ENCODE peak calls at places on chromosomes 16 and 17, in six cellular contexts. V is frontal cortex, R is epithelial cell of esophagus, H is foreskin melanocyte, I is GM23338, G is MM.1S. O is an unnamed sample.

GRCh38 chr17:20997711-20998570 is 44.9 kb downstream of the USP22 start:
- DNase-seq in G (no peak), R (no peak), I (peak; percentile 53), V (no peak), H (no peak), O (no peak)

GRCh38 chr17:44071772-44072171 is 1.2 kb downstream of the G6PC3 start:
- DNase-seq in R (peak; percentile 82), H (no peak), V (no peak), G (no peak), I (no peak), O (no peak)

GRCh38 chr17:68182940-68183551 is 64.8 kb upstream of the AMZ2 start:
- DNase-seq in G (no peak), V (no peak), I (peak; percentile 54), H (no peak), R (peak; percentile 84), O (peak; percentile 86)

GRCh38 chr17:34883106-34884000 is 77.9 kb downstream of the CCT6B start:
- DNase-seq in G (no peak), H (no peak), I (peak; percentile 11), V (no peak), R (no peak), O (no peak)

GRCh38 chr17:18015603-18016002 is 23.4 kb downstream of the ATPAF2 start:
- DNase-seq in G (no peak), R (no peak), H (no peak), I (no peak), V (no peak), O (no peak)

GRCh38 chr17:68288375-68288774 is 2.6 kb downstream of the SLC16A6 start:
- DNase-seq in V (no peak), G (no peak), R (no peak), H (no peak), I (no peak), O (peak; percentile 87)

GRCh38 chr17:20156196-20157077 is 147.3 kb downstream of the SPECC1 start:
- DNase-seq in I (peak; percentile 84), R (peak; percentile 90), V (peak; percentile 54), H (no peak), G (peak; percentile 50), O (peak; percentile 11)

GRCh38 chr16:57000271-57001025 is 11.1 kb downstream of the NLRC5 start:
- DNase-seq in V (no peak), R (peak; percentile 85), G (no peak), H (no peak), I (no peak), O (no peak)

GRCh38 chr17:74480290-74480689 is 13.9 kb downstream of the CD300A start:
- DNase-seq in V (no peak), H (no peak), I (no peak), G (no peak), R (no peak), O (no peak)

GRCh38 chr16:4936181-4936990 is 562 bp downstream of the PPL start:
- DNase-seq in V (no peak), H (no peak), G (no peak), I (peak; percentile 82), R (no peak), O (no peak)

GRCh38 chr16:60041671-60042070 is 1307.6 kb upstream of the GOT2 start:
- DNase-seq in I (no peak), H (no peak), G (no peak), R (peak; percentile 43), V (no peak), O (no peak)

GRCh38 chr17:78717431-78717980 is 64.6 kb downstream of the CYTH1 start:
- DNase-seq in H (peak; percentile 85), R (no peak), V (peak; percentile 47), G (peak; percentile 58), I (peak; percentile 37), O (no peak)

GRCh38 chr17:5418858-5419355 is 555 bp downstream of the NUP88 start:
- DNase-seq in H (no peak), G (peak; percentile 94), R (peak; percentile 84), I (peak; percentile 58), V (no peak), O (peak; percentile 91)

GRCh38 chr17:48438662-48439061 is 8.6 kb upstream of the SKAP1 start:
- DNase-seq in R (no peak), I (no peak), V (no peak), H (no peak), G (peak; percentile 3), O (no peak)

GRCh38 chr17:8345052-8345690 is 5.5 kb downstream of the ODF4 start:
- DNase-seq in V (no peak), H (no peak), G (no peak), R (no peak), I (no peak), O (no peak)

GRCh38 chr17:17541640-17542001 is 45.4 kb upstream of the RASD1 start:
- DNase-seq in H (no peak), G (no peak), I (no peak), V (no peak), R (no peak), O (no peak)

GRCh38 chr16:76577003-76577402 is 299.8 kb downstream of the CNTNAP4 start:
- DNase-seq in R (no peak), I (no peak), V (no peak), H (no peak), G (peak; percentile 11), O (peak; percentile 10)

GRCh38 chr17:2385240-2386202 is 15.3 kb downstream of the MNT start:
- DNase-seq in V (no peak), H (no peak), G (no peak), I (peak; percentile 38), R (no peak), O (no peak)

GRCh38 chr17:71975998-71976649 is 144.7 kb upstream of the SOX9 start:
- DNase-seq in R (peak; percentile 99), H (peak; percentile 93), V (peak; percentile 10), I (peak; percentile 11), G (no peak), O (no peak)

GRCh38 chr17:41530062-41531048 is 2.2 kb upstream of the KRT19 start:
- DNase-seq in V (no peak), G (no peak), I (no peak), R (peak; percentile 57), H (no peak), O (no peak)

GRCh38 chr17:82978765-82979349 is 100.6 kb upstream of the METRNL start:
- DNase-seq in I (no peak), G (no peak), V (no peak), H (no peak), R (no peak), O (no peak)

GRCh38 chr16:84282533-84282932 is 12.1 kb upstream of the WFDC1 start:
- DNase-seq in G (no peak), R (no peak), I (no peak), V (no peak), H (no peak), O (no peak)

GRCh38 chr17:51298508-51299371 is 38.4 kb downstream of the UTP18 start:
- DNase-seq in G (peak; percentile 39), R (peak; percentile 39), V (peak; percentile 17), I (peak; percentile 83), H (peak; percentile 19), O (peak; percentile 63)

GRCh38 chr16:70577256-70577698 is 53.7 kb downstream of the SF3B3 start:
- DNase-seq in I (no peak), V (no peak), G (no peak), H (no peak), R (peak; percentile 38), O (no peak)

GRCh38 chr17:78396436-78397335 is 18.2 kb downstream of the PGS1 start:
- DNase-seq in V (no peak), I (no peak), H (no peak), R (no peak), G (no peak), O (no peak)

GRCh38 chr16:11328172-11329079 is 16.8 kb upstream of the RMI2 start:
- DNase-seq in R (peak; percentile 83), V (no peak), I (peak; percentile 99), H (peak; percentile 80), G (peak; percentile 93), O (peak; percentile 98)

GRCh38 chr17:1727258-1727789 is 2.8 kb downstream of the WDR81 start:
- DNase-seq in G (no peak), H (no peak), I (no peak), V (no peak), R (no peak), O (no peak)

GRCh38 chr17:78748730-78749317 is 33.2 kb downstream of the CYTH1 start:
- DNase-seq in I (no peak), V (no peak), G (peak; percentile 88), H (no peak), R (peak; percentile 87), O (no peak)

GRCh38 chr16:85715169-85716015 is 26.6 kb upstream of the GINS2 start:
- DNase-seq in H (no peak), G (no peak), I (peak; percentile 49), R (peak; percentile 74), V (no peak), O (no peak)

GRCh38 chr17:14923981-14924380 is 341.1 kb downstream of the PMP22 start:
- DNase-seq in H (no peak), R (no peak), I (no peak), V (no peak), G (no peak), O (no peak)

GRCh38 chr16:67530013-67530939 is 1.6 kb downstream of the RIPOR1 start:
- DNase-seq in V (peak; percentile 80), G (peak; percentile 53), I (peak; percentile 54), H (no peak), R (no peak), O (peak; percentile 92)

GRCh38 chr17:78250891-78251772 is 19.7 kb downstream of the TMEM235 start:
- DNase-seq in R (peak; percentile 89), G (peak; percentile 84), H (peak; percentile 50), I (peak; percentile 93), V (peak; percentile 85), O (peak; percentile 89)

GRCh38 chr16:56277040-56277439 is 85.8 kb downstream of the GNAO1 start:
- DNase-seq in R (no peak), H (no peak), V (no peak), G (no peak), I (peak; percentile 84), O (no peak)

O was measured in NAMALWA.